ENCODE peak calls at places on chromosomes 5 and 9, in seven cellular contexts. A, I, O, K, G, S and U are unnamed samples.

GRCh38 chr5:54221096-54221495 is 89.3 kb downstream of the ARL15 start:
- DNase-seq in A (no peak), I (no peak), O (no peak), K (no peak), G (no peak), S (no peak), U (no peak)

GRCh38 chr9:90855208-90856000 is 53.8 kb downstream of the SYK start:
- DNase-seq in A (no peak), I (no peak), O (no peak), K (no peak), G (no peak), S (no peak), U (no peak)

GRCh38 chr9:19320495-19320894 is 59.5 kb downstream of the RPS6 start:
- DNase-seq in A (peak; percentile 19), I (no peak), O (no peak), K (no peak), G (no peak), S (no peak), U (no peak)

GRCh38 chr5:129966071-129966470 is 61.8 kb downstream of the CHSY3 start:
- DNase-seq in A (no peak), I (no peak), O (no peak), K (no peak), G (no peak), S (no peak), U (no peak)

GRCh38 chr9:132769895-132770774 is 99.9 kb downstream of the GTF3C4 start:
- DNase-seq in A (peak; percentile 69), I (peak; percentile 69), O (no peak), K (peak; percentile 24), G (peak; percentile 77), S (peak; percentile 82), U (peak; percentile 42)

GRCh38 chr5:138760448-138761110 is 7.4 kb downstream of the CTNNA1 start:
- DNase-seq in A (no peak), I (no peak), O (no peak), K (no peak), G (no peak), S (no peak), U (no peak)

GRCh38 chr5:143657814-143658395 is 154.1 kb upstream of the HMHB1 start:
- DNase-seq in A (peak; percentile 65), I (no peak), O (peak; percentile 60), K (peak; percentile 44), G (no peak), S (no peak), U (no peak)

GRCh38 chr5:14399054-14399657 is 182.4 kb upstream of the OTULINL start:
- DNase-seq in A (peak; percentile 81), I (peak; percentile 45), O (no peak), K (peak; percentile 74), G (peak; percentile 41), S (no peak), U (peak; percentile 77)

GRCh38 chr9:88533951-88534455 is 975 bp upstream of the NXNL2 start:
- DNase-seq in A (peak; percentile 32), I (no peak), O (no peak), K (peak; percentile 58), G (peak; percentile 52), S (peak; percentile 79), U (peak; percentile 66)

GRCh38 chr5:72523960-72524582 is 16.9 kb upstream of the ZNF366 start:
- DNase-seq in A (peak; percentile 92), I (no peak), O (no peak), K (peak; percentile 85), G (peak; percentile 52), S (no peak), U (peak; percentile 45)

GRCh38 chr9:35718726-35719511 is 13.1 kb downstream of the TLN1 start:
- DNase-seq in A (no peak), I (no peak), O (no peak), K (no peak), G (no peak), S (no peak), U (no peak)

GRCh38 chr9:108603141-108603540 is 252.6 kb downstream of the ACTL7B start:
- DNase-seq in A (no peak), I (no peak), O (no peak), K (no peak), G (peak; percentile 86), S (no peak), U (no peak)

GRCh38 chr5:139565411-139566305 is 4.5 kb downstream of the UBE2D2 start:
- DNase-seq in A (no peak), I (peak; percentile 83), O (no peak), K (peak; percentile 31), G (no peak), S (no peak), U (no peak)

GRCh38 chr9:125732562-125732961 is 14.6 kb upstream of the PBX3 start:
- DNase-seq in A (no peak), I (no peak), O (no peak), K (no peak), G (no peak), S (no peak), U (no peak)

GRCh38 chr5:1479581-1480188 is 34.4 kb upstream of the SLC6A3 start:
- DNase-seq in A (peak; percentile 81), I (no peak), O (no peak), K (peak; percentile 11), G (peak; percentile 32), S (no peak), U (peak; percentile 53)

GRCh38 chr5:37900692-37901091 is 60.9 kb upstream of the GDNF start:
- DNase-seq in A (peak; percentile 42), I (no peak), O (no peak), K (peak; percentile 77), G (peak; percentile 25), S (no peak), U (peak; percentile 43)

GRCh38 chr5:40776658-40776977 is 20.9 kb upstream of the TTC33 start:
- DNase-seq in A (no peak), I (no peak), O (no peak), K (no peak), G (no peak), S (no peak), U (no peak)

GRCh38 chr9:113654605-113655193 is 191.2 kb downstream of the RGS3 start:
- DNase-seq in A (peak; percentile 44), I (no peak), O (no peak), K (no peak), G (no peak), S (peak; percentile 84), U (no peak)

GRCh38 chr9:109101810-109102209 is 17.9 kb downstream of the TMEM245 start:
- DNase-seq in A (peak; percentile 54), I (peak; percentile 50), O (no peak), K (peak; percentile 76), G (peak; percentile 82), S (no peak), U (no peak)

GRCh38 chr5:149580808-149581191 is 498 bp upstream of the ARHGEF37 start:
- DNase-seq in A (no peak), I (no peak), O (no peak), K (no peak), G (no peak), S (no peak), U (no peak)

GRCh38 chr5:11672385-11673085 is 231.7 kb downstream of the CTNND2 start:
- DNase-seq in A (no peak), I (no peak), O (no peak), K (no peak), G (no peak), S (no peak), U (no peak)

GRCh38 chr5:9515451-9515850 is 30.4 kb downstream of the SEMA5A start:
- DNase-seq in A (no peak), I (no peak), O (no peak), K (peak; percentile 32), G (no peak), S (no peak), U (no peak)

GRCh38 chr9:135500071-135500524 is 384 bp upstream of the MRPS2 start:
- DNase-seq in A (peak; percentile 63), I (no peak), O (no peak), K (no peak), G (peak; percentile 34), S (no peak), U (no peak)

GRCh38 chr5:179192891-179193470 is 132.8 kb downstream of the ZNF354C start:
- DNase-seq in A (no peak), I (no peak), O (no peak), K (no peak), G (no peak), S (no peak), U (no peak)

GRCh38 chr9:127494304-127494702 is 43.0 kb downstream of the LRSAM1 start:
- DNase-seq in A (no peak), I (no peak), O (no peak), K (no peak), G (peak; percentile 62), S (no peak), U (no peak)